ENCODE peak calls at places on chromosomes 13 and 19, in seven cellular contexts. S is body of pancreas; C is right atrium auricular region; T is mammary epithelial cell; N is CD4-positive, alpha-beta T cell; A is IMR-90; P is SK-N-SH. U is an unnamed sample.
A peak's percentile ranks its signal among the peaks of the same experiment; 100 is the strongest.

GRCh38 chr13:21606251-21606650 is 2.3 kb upstream of the MICU2 start:
- DNase-seq in A (no peak), T (no peak), S (no peak), C (no peak), N (no peak), P (no peak), U (no peak)

GRCh38 chr13:28753208-28753892 is 34.6 kb upstream of the SLC46A3 start:
- DNase-seq in P (no peak), A (peak; percentile 91), T (peak; percentile 73), N (no peak), C (peak; percentile 75), S (peak; percentile 59), U (peak; percentile 8)

GRCh38 chr19:57934820-57935665 is at the start of gene ZNF418:
- DNase-seq in P (no peak), N (no peak), C (peak; percentile 62), A (peak; percentile 84), S (peak; percentile 80), T (peak; percentile 85), U (peak; percentile 39)

GRCh38 chr19:33906578-33907335 is 110.1 kb downstream of the KCTD15 start:
- DNase-seq in S (peak; percentile 15), N (no peak), P (no peak), A (peak; percentile 2), T (peak; percentile 37), C (peak; percentile 61), U (no peak)

GRCh38 chr19:3409346-3410064 is 43.1 kb downstream of the NFIC start:
- DNase-seq in A (no peak), N (no peak), T (no peak), S (peak; percentile 64), C (peak; percentile 90), P (peak; percentile 50), U (no peak)

GRCh38 chr13:47287291-47287751 is 390.5 kb upstream of the HTR2A start:
- DNase-seq in T (no peak), C (no peak), N (no peak), S (no peak), P (no peak), A (peak; percentile 73), U (no peak)

GRCh38 chr19:34676697-34677385 is at the start of gene SCGB2B2:
- DNase-seq in T (no peak), P (peak; percentile 82), C (peak; percentile 78), S (no peak), A (no peak), N (no peak), U (no peak)

GRCh38 chr19:1019980-1020867 is 699 bp downstream of the TMEM259 start:
- DNase-seq in S (peak; percentile 31), N (no peak), P (no peak), A (no peak), T (no peak), C (no peak), U (no peak)

GRCh38 chr13:44410328-44410859 is 36.8 kb downstream of the SERP2 start:
- DNase-seq in P (no peak), A (no peak), S (no peak), N (no peak), T (no peak), C (no peak), U (no peak)
- TF ChIP-seq CTCF in P (no peak), A (no peak), S (no peak), N (no peak), T (no peak), C (no peak), U (no peak)

DNA sequence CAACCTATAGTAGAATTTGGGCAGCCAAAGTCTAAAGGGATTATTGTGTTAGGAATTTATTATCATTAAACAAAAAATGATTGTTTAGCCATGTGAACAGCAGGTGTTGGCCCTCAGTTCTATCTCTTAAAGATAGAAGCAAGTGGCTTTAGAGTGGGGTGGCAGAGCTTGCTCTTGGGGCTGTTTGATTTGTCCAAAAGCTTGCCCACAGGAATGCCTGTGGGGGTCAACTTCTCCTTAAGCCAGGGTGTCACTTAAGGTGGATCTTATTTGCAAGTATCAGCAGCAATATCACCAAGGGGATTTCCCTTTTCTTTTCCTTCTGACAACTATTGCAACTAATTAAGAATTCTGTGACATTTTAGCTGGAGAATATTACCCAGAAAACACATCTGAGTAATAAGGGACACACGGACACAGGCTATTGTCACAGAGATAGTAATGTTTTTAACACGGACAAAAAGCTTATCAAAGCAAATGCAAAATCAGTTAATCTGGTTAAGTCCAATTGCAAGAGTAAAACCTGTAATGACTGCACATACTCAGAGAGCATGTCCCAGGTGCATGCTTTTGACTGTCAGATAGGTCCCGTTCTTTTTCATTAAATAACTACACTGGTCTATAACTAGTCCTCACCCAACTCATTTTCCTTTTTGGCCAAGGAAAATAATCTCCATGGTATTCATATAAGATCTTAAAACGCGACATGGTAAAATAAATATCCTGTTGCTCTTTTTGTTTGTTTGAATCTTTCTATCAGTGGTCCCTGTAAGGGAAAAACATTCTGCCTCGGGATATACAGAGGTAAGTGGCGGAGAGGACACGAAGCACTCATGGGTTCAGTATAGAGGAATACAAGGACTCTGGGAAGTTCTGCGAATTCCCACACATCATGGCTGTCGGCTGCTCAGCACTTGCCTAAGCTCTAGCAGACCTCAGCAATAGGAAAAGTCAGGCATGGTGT is 172.1 kb upstream of the RFC3 start:
- DNase-seq in T (no peak), C (no peak), A (no peak), P (no peak), N (no peak), S (no peak), U (no peak)
- H3K27ac ChIP-seq in T (no peak overlapping the region), C (peak overlapping the region; percentile 62), A (no peak overlapping the region), P (no peak overlapping the region), N (no peak overlapping the region), S (no peak overlapping the region), U (no peak overlapping the region)

GRCh38 chr13:43908156-43909126 is 28.7 kb downstream of the LACC1 start:
- DNase-seq in A (peak; percentile 91), S (peak; percentile 38), T (peak; percentile 61), C (no peak), N (no peak), P (peak; percentile 36), U (peak; percentile 5)
- TF ChIP-seq CTCF in A (peak; percentile 50), S (peak; percentile 54), T (peak; percentile 51), C (peak; percentile 49), N (peak; percentile 70), P (peak; percentile 76), U (peak; percentile 33)

DNA sequence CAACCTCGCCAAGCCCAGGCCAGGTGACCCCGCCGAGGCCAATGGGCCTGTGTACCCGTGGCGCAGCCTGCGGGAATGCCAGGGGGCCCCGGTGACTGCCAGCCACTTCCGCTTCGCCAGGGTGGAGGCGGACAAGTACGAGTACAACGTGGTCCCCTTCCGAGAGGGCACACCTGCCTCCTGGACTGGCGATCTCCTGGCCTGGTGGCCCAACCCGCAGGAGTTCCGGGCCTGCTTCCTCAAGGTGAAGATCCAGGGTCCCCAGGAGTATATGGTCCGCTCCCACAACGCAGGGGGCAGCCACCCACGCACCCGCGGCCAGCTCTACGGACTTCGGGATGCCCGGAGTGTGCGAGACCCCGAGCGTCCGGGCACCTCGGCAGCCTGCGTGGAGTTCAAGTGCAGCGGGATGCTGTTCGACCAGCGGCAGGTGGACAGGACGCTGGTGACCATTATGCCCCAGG is 7.1 kb downstream of the CILP2 start:
- DNase-seq in A (no peak), S (no peak), T (no peak), P (no peak), C (no peak), N (no peak), U (no peak)
- H3K27ac ChIP-seq in A (no peak overlapping the region), S (no peak overlapping the region), T (no peak overlapping the region), P (no peak overlapping the region), C (no peak overlapping the region), N (no peak overlapping the region), U (no peak overlapping the region)

DNA sequence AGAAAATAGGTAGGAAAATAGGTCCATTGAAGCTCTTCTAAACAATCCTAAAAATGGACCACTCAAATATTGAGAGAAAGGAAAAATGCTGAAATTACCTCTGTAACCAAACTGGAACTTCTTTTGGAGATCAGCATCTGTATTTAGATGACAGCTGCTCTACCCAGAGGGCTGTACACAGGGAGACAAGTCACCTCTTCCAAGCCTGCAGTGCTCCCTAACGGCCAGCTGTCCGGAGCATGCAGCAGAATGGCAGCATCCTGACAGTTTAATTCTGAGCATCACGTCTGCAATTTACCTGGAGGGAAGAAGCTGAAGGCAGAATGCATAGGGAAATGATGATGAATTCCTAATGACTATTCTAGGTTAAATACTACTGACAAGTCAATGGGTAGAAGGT is 62.8 kb upstream of the DIAPH3 start:
- DNase-seq in C (no peak), T (peak; percentile 8), N (no peak), S (peak; percentile 13), P (peak; percentile 57), A (peak; percentile 47), U (no peak)
- TF ChIP-seq CTCF in C (no peak), T (peak; percentile 27), N (no peak), S (peak; percentile 40), P (peak; percentile 50), A (peak; percentile 57), U (peak; percentile 46)

DNA sequence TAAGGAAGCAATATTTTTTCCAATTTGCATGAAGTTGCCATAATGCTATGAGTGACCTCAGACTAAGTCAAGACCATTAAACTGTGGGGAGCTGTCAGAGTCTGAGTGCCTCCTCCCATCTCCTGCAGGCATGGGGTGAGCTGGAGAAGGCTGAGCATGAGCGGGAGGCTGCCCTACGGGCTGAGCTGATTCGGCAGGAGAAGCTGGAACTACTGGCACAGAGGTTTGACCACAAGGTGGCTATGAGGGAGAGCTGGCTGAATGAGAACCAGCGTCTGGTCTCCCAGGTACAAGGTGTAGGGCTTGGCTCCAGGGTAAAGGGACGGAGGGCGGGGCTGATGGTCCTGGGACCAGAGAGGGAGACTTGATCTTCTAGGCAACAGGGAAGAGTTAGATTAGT is 35.8 kb downstream of the SPTBN4 start:
- DNase-seq in C (no peak), S (peak; percentile 59), P (no peak), N (no peak), A (no peak), T (no peak), U (no peak)
- H3K27ac ChIP-seq in C (no peak overlapping the region), S (no peak overlapping the region), P (no peak overlapping the region), N (no peak overlapping the region), A (no peak overlapping the region), T (no peak overlapping the region), U (no peak overlapping the region)

GRCh38 chr19:18063463-18063862 is 23.3 kb downstream of the IL12RB1 start:
- DNase-seq in N (peak; percentile 24), P (peak; percentile 3), T (peak; percentile 40), C (no peak), S (no peak), A (no peak), U (no peak)
- TF ChIP-seq CTCF in N (no peak), P (no peak), T (peak; percentile 45), C (no peak), S (no peak), A (no peak), U (no peak)

U was measured in Panc1.